ENCODE peak calls at places on chromosomes 6 and 20, in ten cellular contexts. D is psoas muscle; F is GM10248; C is RWPE1; U is WTC11; N is dorsolateral prefrontal cortex; K is upper lobe of left lung; T is CD4-positive, alpha-beta T cell; L is bronchial epithelial cell; V is lower lobe of right lung. G is an unnamed sample.

GRCh38 chr6:89509719-89510339 is 76.9 kb downstream of the ANKRD6 start:
- DNase-seq in K (no peak), V (no peak), D (no peak), U (no peak), N (no peak), C (peak), F (no peak), T (no peak), L (peak), G (no peak)

GRCh38 chr6:86822747-86823146 is 114.6 kb upstream of the HTR1E start:
- DNase-seq in L (no peak), T (no peak), C (no peak), K (no peak), D (no peak), U (no peak), N (no peak), F (no peak), V (no peak), G (no peak)

GRCh38 chr6:117733341-117733740 is 58.1 kb downstream of the NUS1 start:
- DNase-seq in V (no peak), N (no peak), T (no peak), U (no peak), D (no peak), C (no peak), L (peak), K (no peak), F (no peak), G (no peak)

GRCh38 chr6:5471044-5471443 is 209.7 kb downstream of the FARS2 start:
- DNase-seq in N (no peak), V (peak), D (peak), T (peak), K (peak), U (peak), L (peak), C (peak), F (peak), G (no peak)

GRCh38 chr6:169450097-169450496 is 196.5 kb upstream of the THBS2 start:
- DNase-seq in L (no peak), D (no peak), N (no peak), C (no peak), T (no peak), F (no peak), U (no peak), K (no peak), V (no peak), G (no peak)

GRCh38 chr6:167826230-167827061 is at the start of gene AFDN:
- DNase-seq in L (no peak), T (peak), U (peak), V (peak), N (peak), D (peak), C (peak), F (peak), K (peak), G (peak)

GRCh38 chr20:45181639-45182038 is 6.9 kb downstream of the PI3 start:
- DNase-seq in L (no peak), F (no peak), K (no peak), C (no peak), T (no peak), D (no peak), U (no peak), N (no peak), V (no peak), G (no peak)

GRCh38 chr6:168107191-168107940 is 28.4 kb upstream of the FRMD1 start:
- DNase-seq in D (peak), L (peak), V (peak), T (no peak), F (no peak), N (peak), U (no peak), K (no peak), C (no peak), G (no peak)

GRCh38 chr6:39791850-39792500 is at the start of gene DAAM2:
- DNase-seq in U (peak), F (no peak), C (no peak), V (peak), K (peak), D (peak), N (no peak), L (no peak), T (no peak), G (peak)

GRCh38 chr20:37711001-37711400 is 17.2 kb downstream of the CTNNBL1 start:
- DNase-seq in U (no peak), T (no peak), K (no peak), C (no peak), F (no peak), N (no peak), D (no peak), L (peak), V (no peak), G (no peak)

GRCh38 chr6:132341646-132342045 is 59.6 kb downstream of the MOXD1 start:
- DNase-seq in T (no peak), N (no peak), F (no peak), V (no peak), L (no peak), C (no peak), D (no peak), U (no peak), K (no peak), G (no peak)

GRCh38 chr6:1679691-1680068 is 70.0 kb downstream of the FOXC1 start:
- DNase-seq in C (no peak), V (no peak), T (no peak), F (no peak), U (no peak), D (no peak), N (no peak), L (no peak), K (no peak), G (no peak)
- TF ChIP-seq CTCF in C (no peak), V (no peak), T (no peak), F (no peak), U (no peak), D (no peak), N (no peak), L (no peak), K (no peak), G (no peak)

DNA sequence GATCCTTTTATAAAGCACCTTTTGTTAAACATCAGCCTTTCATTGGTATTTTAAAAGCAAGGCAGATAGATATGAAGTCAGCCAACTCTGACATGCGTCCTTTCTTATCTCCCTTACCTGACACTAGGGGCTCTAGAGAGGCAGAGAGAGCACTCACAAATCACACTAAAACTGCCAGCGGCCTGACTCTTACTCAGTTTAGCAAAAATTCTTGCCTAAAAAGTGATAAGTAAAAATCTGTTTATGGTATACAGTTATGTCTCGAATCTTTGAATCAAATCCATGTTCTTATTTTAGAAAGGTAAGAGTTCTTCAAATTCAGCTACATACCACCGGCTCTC is 10.4 kb upstream of the TDRD6 start:
- DNase-seq in C (peak), U (no peak), L (no peak), N (no peak), F (no peak), V (no peak), D (no peak), T (no peak), K (no peak), G (no peak)
- TF ChIP-seq CTCF in C (peak), U (no peak), L (peak), N (no peak), F (peak), V (no peak), D (no peak), T (no peak), K (no peak), G (peak)

GRCh38 chr20:15772826-15773225 is 800.4 kb downstream of the KIF16B start:
- DNase-seq in V (no peak), U (no peak), L (no peak), F (no peak), T (no peak), K (no peak), N (no peak), D (no peak), C (no peak), G (no peak)
- TF ChIP-seq CTCF in V (no peak), U (no peak), L (no peak), F (no peak), T (no peak), K (no peak), N (no peak), D (no peak), C (no peak), G (no peak)

GRCh38 chr6:9481292-9482029 is 933.4 kb downstream of the TFAP2A start:
- DNase-seq in T (no peak), D (no peak), N (no peak), L (peak), U (no peak), V (no peak), F (no peak), C (no peak), K (no peak), G (no peak)
- TF ChIP-seq CTCF in T (no peak), D (no peak), N (no peak), L (no peak), U (no peak), V (no peak), F (no peak), C (no peak), K (no peak), G (no peak)

GRCh38 chr20:19314619-19315018 is 102.2 kb downstream of the SLC24A3 start:
- DNase-seq in D (no peak), N (no peak), L (peak), U (no peak), T (no peak), V (no peak), K (no peak), F (no peak), C (peak), G (peak)

GRCh38 chr20:19321176-19321575 is 108.7 kb downstream of the SLC24A3 start:
- DNase-seq in C (no peak), D (no peak), V (no peak), U (no peak), K (no peak), L (no peak), N (no peak), F (no peak), T (no peak), G (no peak)

GRCh38 chr20:19322061-19322985 is 109.9 kb downstream of the SLC24A3 start:
- DNase-seq in K (no peak), N (no peak), F (no peak), U (no peak), L (no peak), V (no peak), D (no peak), T (no peak), C (no peak), G (no peak)

GRCh38 chr20:19313342-19314069 is 101.1 kb downstream of the SLC24A3 start:
- DNase-seq in D (no peak), U (no peak), C (no peak), T (no peak), F (no peak), L (peak), K (no peak), N (no peak), V (no peak), G (peak)

DNA sequence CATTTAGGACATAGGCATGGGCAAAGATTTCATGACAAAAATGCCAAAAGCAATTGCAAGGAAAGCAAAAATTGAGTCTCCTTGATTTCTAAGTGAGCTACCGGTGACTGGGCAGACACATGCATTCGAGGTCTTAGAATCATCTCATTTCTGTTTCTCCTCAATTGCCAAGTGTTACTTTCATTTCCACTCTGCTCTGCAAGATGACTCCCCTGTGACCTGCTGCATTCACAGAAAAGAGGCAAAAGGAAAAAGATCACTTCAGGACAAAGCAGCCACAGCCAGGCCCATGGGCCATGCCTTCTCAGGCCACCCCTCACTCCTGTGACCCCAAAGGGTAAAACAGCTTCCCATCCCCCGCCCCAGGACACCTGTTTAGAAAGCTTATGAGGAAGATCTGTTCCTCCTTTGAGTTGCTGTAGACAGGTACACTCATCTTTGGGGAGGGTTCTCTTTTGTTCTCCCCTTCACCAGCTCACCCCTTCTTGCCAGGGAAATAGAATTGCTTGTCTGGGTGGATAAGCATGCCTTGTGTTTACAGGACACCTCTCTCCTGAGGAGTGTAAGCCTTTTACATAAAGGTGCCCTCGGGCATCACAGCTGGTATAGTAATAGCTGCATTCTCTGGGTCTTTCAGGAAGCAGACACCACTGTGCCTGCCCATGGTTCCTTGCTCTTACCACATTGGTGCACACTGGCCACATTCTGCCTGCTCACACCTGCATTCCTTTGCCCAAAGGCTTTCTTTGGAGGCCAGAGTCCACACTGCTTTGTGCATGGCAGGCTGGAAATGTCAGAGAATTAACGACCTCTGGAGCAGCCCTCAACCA is 105.0 kb downstream of the SLC24A3 start:
- DNase-seq in N (no peak), D (no peak), V (no peak), T (no peak), K (no peak), L (peak), U (no peak), C (no peak), F (peak), G (no peak)
- TF ChIP-seq CTCF in N (no peak), D (no peak), V (no peak), T (no peak), K (no peak), L (no peak), U (no peak), C (no peak), F (no peak), G (no peak)

GRCh38 chr20:9613871-9614270 is 99.5 kb downstream of the LAMP5 start:
- DNase-seq in C (no peak), U (no peak), D (no peak), L (no peak), V (no peak), T (no peak), K (no peak), N (no peak), F (no peak), G (no peak)

GRCh38 chr20:9611921-9612320 is 97.5 kb downstream of the LAMP5 start:
- DNase-seq in D (no peak), F (no peak), C (no peak), K (no peak), N (no peak), U (no peak), L (no peak), T (no peak), V (no peak), G (no peak)

GRCh38 chr20:9610665-9611064 is 96.3 kb downstream of the LAMP5 start:
- DNase-seq in F (no peak), C (no peak), N (no peak), U (no peak), L (no peak), T (no peak), V (no peak), D (no peak), K (no peak), G (no peak)

GRCh38 chr20:9609892-9610502 is 95.6 kb downstream of the LAMP5 start:
- DNase-seq in L (peak), D (no peak), V (no peak), U (peak), F (peak), N (no peak), C (peak), K (peak), T (peak), G (no peak)

GRCh38 chr20:9608639-9609440 is 94.5 kb downstream of the LAMP5 start:
- DNase-seq in N (no peak), C (no peak), F (no peak), V (no peak), D (no peak), K (no peak), T (no peak), L (peak), U (no peak), G (no peak)
- TF ChIP-seq CTCF in N (no peak), C (no peak), F (no peak), V (no peak), D (no peak), K (no peak), T (no peak), L (no peak), U (no peak), G (no peak)

GRCh38 chr6:79672631-79673065 is 41.5 kb downstream of the SH3BGRL2 start:
- DNase-seq in N (no peak), F (peak), C (peak), L (peak), V (no peak), K (no peak), U (no peak), D (no peak), T (no peak), G (no peak)
- TF ChIP-seq CTCF in N (peak), F (peak), C (peak), L (peak), V (peak), K (peak), U (no peak), D (peak), T (peak), G (peak)

DNA sequence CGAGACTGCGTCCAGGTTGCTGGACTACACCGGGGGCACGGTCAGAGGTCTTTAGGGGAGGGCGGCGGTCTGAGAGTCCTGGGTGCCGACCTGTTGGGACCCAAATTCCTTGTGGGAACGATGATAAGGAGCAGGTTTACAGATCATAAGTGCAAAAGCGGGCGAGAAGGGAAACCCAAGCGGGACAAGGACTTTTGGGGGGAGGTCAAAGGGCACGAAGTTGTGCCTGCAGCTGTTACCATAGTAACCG is 350 bp upstream of the GNL1 start:
- DNase-seq in N (no peak), D (peak), C (peak), L (no peak), V (peak), K (peak), U (peak), F (peak), T (peak), G (no peak)
- TF ChIP-seq CTCF in N (no peak), D (no peak), C (no peak), L (no peak), V (no peak), K (no peak), U (no peak), F (no peak), T (no peak), G (no peak)

DNA sequence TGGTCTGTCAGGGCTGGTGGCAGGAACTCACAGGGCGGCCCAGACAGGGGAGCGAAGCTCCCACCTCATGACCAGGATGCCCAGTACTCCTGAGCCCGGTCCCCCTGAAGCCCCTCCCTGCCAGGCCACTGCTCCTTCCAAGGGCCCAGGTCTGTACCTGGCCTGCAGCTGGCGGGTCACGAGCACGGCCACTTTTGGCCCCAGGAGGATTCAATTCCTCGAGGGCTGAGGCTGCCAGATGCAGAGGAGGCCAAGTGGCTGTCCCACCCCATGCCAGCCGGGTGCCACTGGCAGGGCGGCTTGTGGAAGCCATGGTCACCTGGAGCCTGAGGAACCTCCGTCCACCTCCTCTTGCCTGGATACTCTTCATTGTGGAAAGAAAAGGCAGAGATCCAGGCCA is 17.4 kb downstream of the PMEPA1 start:
- DNase-seq in D (no peak), N (no peak), F (no peak), C (no peak), U (no peak), V (no peak), L (no peak), T (no peak), K (no peak), G (no peak)
- TF ChIP-seq CTCF in D (no peak), N (no peak), F (no peak), C (no peak), U (no peak), V (no peak), L (no peak), T (no peak), K (no peak), G (no peak)

GRCh38 chr6:3752538-3753227 is 1.2 kb upstream of the PXDC1 start:
- DNase-seq in U (no peak), V (no peak), T (no peak), N (no peak), F (no peak), C (no peak), D (no peak), K (no peak), L (peak), G (no peak)
- TF ChIP-seq CTCF in U (no peak), V (no peak), T (no peak), N (no peak), F (no peak), C (no peak), D (no peak), K (no peak), L (no peak), G (no peak)

G was measured in type B pancreatic cell.